ENCODE peak calls at places on chromosomes 3 and 15, in nine cellular contexts. E, T, H, N, Y, K, J, A and D are unnamed samples.

GRCh38 chr3:159170436-159171003 is 368.7 kb downstream of the MFSD1 start:
- DNase-seq in E (no peak), T (no peak), H (no peak), N (no peak), Y (no peak), K (no peak), J (no peak), A (no peak), D (no peak)

GRCh38 chr3:125602752-125603649 is 7.7 kb upstream of the OSBPL11 start:
- DNase-seq in E (no peak), T (peak), H (peak), N (peak), Y (no peak), K (no peak), J (peak), A (no peak), D (no peak)

GRCh38 chr3:12969487-12969886 is 103.7 kb downstream of the IQSEC1 start:
- DNase-seq in E (no peak), T (no peak), H (no peak), N (no peak), Y (no peak), K (peak), J (no peak), A (no peak), D (no peak)

GRCh38 chr3:177134166-177134565 is 63.1 kb downstream of the TBL1XR1 start:
- DNase-seq in E (no peak), T (no peak), H (no peak), N (no peak), Y (no peak), K (no peak), J (no peak), A (no peak), D (no peak)

GRCh38 chr3:69209413-69209812 is 87.0 kb upstream of the LMOD3 start:
- DNase-seq in E (no peak), T (no peak), H (no peak), N (no peak), Y (no peak), K (no peak), J (no peak), A (no peak), D (no peak)

GRCh38 chr3:183781246-183781645 is 44.1 kb downstream of the MAP6D1 start:
- DNase-seq in E (no peak), T (no peak), H (no peak), N (no peak), Y (no peak), K (no peak), J (no peak), A (no peak), D (no peak)

GRCh38 chr3:13419356-13420050 is 619 bp downstream of the NUP210 start:
- DNase-seq in E (peak), T (no peak), H (no peak), N (no peak), Y (peak), K (peak), J (peak), A (peak), D (no peak)

GRCh38 chr3:185658504-185658912 is 72.4 kb downstream of the SENP2 start:
- DNase-seq in E (no peak), T (peak), H (peak), N (peak), Y (no peak), K (peak), J (no peak), A (peak), D (no peak)

GRCh38 chr3:143511174-143511879 is 336.9 kb downstream of the SLC9A9 start:
- DNase-seq in E (no peak), T (no peak), H (no peak), N (no peak), Y (no peak), K (no peak), J (no peak), A (no peak), D (no peak)

GRCh38 chr3:160473978-160474377 is 24.4 kb upstream of the TRIM59 start:
- DNase-seq in E (no peak), T (peak), H (peak), N (peak), Y (no peak), K (no peak), J (no peak), A (no peak), D (no peak)

GRCh38 chr3:42732196-42732828 is 29.7 kb upstream of the HHATL start:
- DNase-seq in E (peak), T (no peak), H (no peak), N (no peak), Y (peak), K (no peak), J (peak), A (no peak), D (peak)

GRCh38 chr15:45868109-45868691 is 233.4 kb downstream of the SQOR start:
- DNase-seq in E (no peak), T (no peak), H (no peak), N (no peak), Y (no peak), K (no peak), J (no peak), A (no peak), D (no peak)

GRCh38 chr3:141305436-141305835 is 62.9 kb upstream of the ZBTB38 start:
- DNase-seq in E (no peak), T (no peak), H (peak), N (peak), Y (no peak), K (no peak), J (no peak), A (no peak), D (no peak)

GRCh38 chr3:85574306-85574705 is 615.5 kb downstream of the CADM2 start:
- DNase-seq in E (no peak), T (no peak), H (peak), N (no peak), Y (no peak), K (no peak), J (no peak), A (no peak), D (no peak)

GRCh38 chr3:154886437-154886836 is 193.7 kb upstream of the MME start:
- DNase-seq in E (no peak), T (peak), H (peak), N (peak), Y (no peak), K (no peak), J (no peak), A (no peak), D (no peak)

GRCh38 chr15:57327985-57328471 is 48.3 kb upstream of the CGNL1 start:
- DNase-seq in E (no peak), T (peak), H (peak), N (peak), Y (no peak), K (no peak), J (no peak), A (no peak), D (no peak)

GRCh38 chr3:127307431-127307830 is 19.6 kb upstream of the PRR20G start:
- DNase-seq in E (no peak), T (no peak), H (no peak), N (no peak), Y (no peak), K (no peak), J (no peak), A (no peak), D (no peak)

GRCh38 chr3:174862666-174863065 is 3.5 kb downstream of the NAALADL2 start:
- DNase-seq in E (no peak), T (peak), H (no peak), N (no peak), Y (no peak), K (no peak), J (no peak), A (no peak), D (no peak)

GRCh38 chr3:194313642-194314430 is 37.3 kb downstream of the CPN2 start:
- DNase-seq in E (no peak), T (no peak), H (no peak), N (no peak), Y (no peak), K (peak), J (no peak), A (no peak), D (no peak)

GRCh38 chr3:42502429-42503250 is at the start of gene VIPR1:
- DNase-seq in E (peak), T (peak), H (peak), N (no peak), Y (peak), K (peak), J (peak), A (peak), D (no peak)

GRCh38 chr3:187406927-187407326 is 38.7 kb downstream of the RTP4 start:
- DNase-seq in E (no peak), T (no peak), H (no peak), N (no peak), Y (no peak), K (no peak), J (no peak), A (no peak), D (no peak)

GRCh38 chr3:187807086-187807862 is 62.0 kb upstream of the BCL6 start:
- DNase-seq in E (no peak), T (peak), H (peak), N (no peak), Y (no peak), K (no peak), J (no peak), A (no peak), D (no peak)

GRCh38 chr3:134459506-134460041 is 26.2 kb downstream of the ANAPC13 start:
- DNase-seq in E (no peak), T (no peak), H (no peak), N (no peak), Y (no peak), K (no peak), J (no peak), A (no peak), D (no peak)

GRCh38 chr3:48926425-48927392 is 8.1 kb downstream of the ARIH2 start:
- DNase-seq in E (no peak), T (peak), H (peak), N (no peak), Y (no peak), K (no peak), J (no peak), A (no peak), D (no peak)

GRCh38 chr3:8593022-8593817 is 51.4 kb downstream of the SSUH2 start:
- DNase-seq in E (no peak), T (no peak), H (no peak), N (no peak), Y (no peak), K (peak), J (peak), A (no peak), D (no peak)

GRCh38 chr3:185959609-185960517 is 22.0 kb upstream of the TRA2B start:
- DNase-seq in E (no peak), T (peak), H (peak), N (peak), Y (no peak), K (no peak), J (no peak), A (no peak), D (no peak)

GRCh38 chr3:152899306-152899705 is 64.4 kb downstream of the P2RY1 start:
- DNase-seq in E (no peak), T (no peak), H (no peak), N (no peak), Y (no peak), K (no peak), J (no peak), A (no peak), D (no peak)

GRCh38 chr3:9955611-9956352 is 3.6 kb upstream of the PRRT3 start:
- DNase-seq in E (no peak), T (no peak), H (no peak), N (no peak), Y (no peak), K (no peak), J (no peak), A (no peak), D (no peak)

GRCh38 chr15:82739086-82739485 is 29.4 kb upstream of the AP3B2 start:
- DNase-seq in E (no peak), T (no peak), H (peak), N (peak), Y (no peak), K (no peak), J (no peak), A (no peak), D (no peak)

GRCh38 chr3:36525115-36525711 is 144.9 kb downstream of the STAC start:
- DNase-seq in E (no peak), T (peak), H (peak), N (peak), Y (no peak), K (no peak), J (no peak), A (no peak), D (no peak)

GRCh38 chr3:194364314-194364651 is 5.3 kb downstream of the LRRC15 start:
- DNase-seq in E (no peak), T (no peak), H (no peak), N (no peak), Y (no peak), K (no peak), J (no peak), A (no peak), D (no peak)

GRCh38 chr3:148229107-148229506 is 468.6 kb upstream of the AGTR1 start:
- DNase-seq in E (no peak), T (no peak), H (no peak), N (no peak), Y (no peak), K (no peak), J (no peak), A (no peak), D (no peak)

GRCh38 chr3:177080122-177080521 is 117.2 kb downstream of the TBL1XR1 start:
- DNase-seq in E (no peak), T (no peak), H (no peak), N (no peak), Y (no peak), K (no peak), J (no peak), A (no peak), D (no peak)